ENCODE peak calls at places on chromosomes 1 and 21, in four cellular contexts. T is A673, P is left lung, H is activated B cell treated with CpG ODN at 0.5 μM for 24 hours. Z is an unnamed sample.

GRCh38 chr1:209657140-209657879 is 5.1 kb upstream of the LAMB3 start:
- DNase-seq in T (no peak), P (no peak), H (no peak), Z (no peak)

GRCh38 chr1:207487636-207488035 is 8.3 kb upstream of the CR1 start:
- DNase-seq in T (no peak), P (no peak), H (no peak), Z (no peak)

GRCh38 chr1:56954664-56955063 is 11.2 kb downstream of the C8B start:
- DNase-seq in T (no peak), P (no peak), H (no peak), Z (no peak)

GRCh38 chr1:198519639-198520501 is 20.6 kb downstream of the ATP6V1G3 start:
- DNase-seq in T (peak), P (no peak), H (no peak), Z (no peak)

GRCh38 chr1:152817309-152817708 is 5.5 kb downstream of the LCE1B start:
- DNase-seq in T (no peak), P (no peak), H (no peak), Z (no peak)

GRCh38 chr1:26854953-26855352 is 8.0 kb upstream of the SFN start:
- DNase-seq in T (no peak), P (no peak), H (no peak), Z (no peak)

GRCh38 chr1:232377494-232377770 is 252.5 kb downstream of the SIPA1L2 start:
- DNase-seq in T (peak), P (no peak), H (no peak), Z (no peak)

GRCh38 chr1:40313329-40313957 is 3.6 kb downstream of the COL9A2 start:
- DNase-seq in T (no peak), P (no peak), H (peak), Z (no peak)

GRCh38 chr1:78839704-78840277 is 166.7 kb downstream of the ADGRL4 start:
- DNase-seq in T (peak), P (no peak), H (no peak), Z (no peak)

GRCh38 chr1:159067699-159068621 is 8.6 kb downstream of the AIM2 start:
- DNase-seq in T (no peak), P (no peak), H (peak), Z (no peak)

GRCh38 chr1:46166521-46167462 is 8.1 kb upstream of the TSPAN1 start:
- DNase-seq in T (no peak), P (peak), H (peak), Z (no peak)

GRCh38 chr1:159090566-159091546 is 14.3 kb upstream of the AIM2 start:
- DNase-seq in T (no peak), P (no peak), H (no peak), Z (no peak)

GRCh38 chr1:156119503-156120209 is 5.1 kb downstream of the LMNA start:
- DNase-seq in T (peak), P (no peak), H (no peak), Z (no peak)

GRCh38 chr1:183195146-183195571 is 9.1 kb downstream of the LAMC2 start:
- DNase-seq in T (no peak), P (no peak), H (no peak), Z (no peak)

GRCh38 chr1:201582261-201582951 is 43.5 kb downstream of the NAV1 start:
- DNase-seq in T (no peak), P (no peak), H (no peak), Z (no peak)

GRCh38 chr1:184828369-184828717 is 73.7 kb upstream of the EDEM3 start:
- DNase-seq in T (no peak), P (no peak), H (no peak), Z (no peak)

GRCh38 chr1:200985481-200985880 is 38.0 kb downstream of the KIF21B start:
- DNase-seq in T (no peak), P (no peak), H (no peak), Z (no peak)

GRCh38 chr1:18557621-18558465 is 72.8 kb upstream of the PAX7 start:
- DNase-seq in T (peak), P (peak), H (no peak), Z (no peak)

DNA sequence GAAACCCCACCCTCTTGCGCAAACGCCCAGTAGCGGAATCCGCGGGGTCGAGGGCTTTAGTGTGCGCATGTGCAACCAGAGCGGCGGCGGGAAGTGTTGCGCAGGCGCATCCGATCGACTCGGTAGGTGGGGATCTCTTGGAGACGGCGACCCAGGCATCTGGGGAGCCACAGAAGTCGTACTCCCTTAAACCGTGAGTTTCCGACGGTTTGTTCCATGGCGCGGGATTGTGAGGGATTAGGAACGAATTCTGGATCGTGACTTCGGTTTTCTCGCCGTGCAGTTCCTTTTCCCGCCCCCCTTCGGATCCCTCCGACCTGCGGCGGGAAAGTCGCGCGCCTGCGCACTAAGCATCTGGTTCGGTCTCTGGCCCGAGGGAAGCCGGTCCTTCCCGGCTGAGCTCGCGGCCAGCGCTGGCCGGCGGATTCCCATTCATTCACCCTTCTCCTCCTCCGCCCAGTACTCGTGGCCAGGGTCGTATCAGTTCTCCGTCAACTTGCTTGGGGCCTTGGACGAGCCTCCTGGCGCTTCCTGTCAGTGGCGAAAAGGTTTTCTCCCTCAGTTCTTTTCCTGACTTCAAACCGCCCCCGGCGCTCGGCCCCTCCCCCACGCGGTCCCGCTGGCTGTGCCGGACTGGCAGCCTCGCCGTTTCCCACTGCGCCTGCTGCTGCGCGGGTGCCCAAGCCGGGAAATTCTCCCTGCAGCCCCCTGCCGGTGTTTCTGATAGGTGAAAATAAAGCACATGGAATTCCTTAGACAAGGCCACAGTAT is at the start of gene CDC7:
- DNase-seq in T (peak), P (peak), H (peak), Z (peak)
- TF ChIP-seq CTCF in T (peak), P (no peak), H (no peak), Z (peak)

DNA sequence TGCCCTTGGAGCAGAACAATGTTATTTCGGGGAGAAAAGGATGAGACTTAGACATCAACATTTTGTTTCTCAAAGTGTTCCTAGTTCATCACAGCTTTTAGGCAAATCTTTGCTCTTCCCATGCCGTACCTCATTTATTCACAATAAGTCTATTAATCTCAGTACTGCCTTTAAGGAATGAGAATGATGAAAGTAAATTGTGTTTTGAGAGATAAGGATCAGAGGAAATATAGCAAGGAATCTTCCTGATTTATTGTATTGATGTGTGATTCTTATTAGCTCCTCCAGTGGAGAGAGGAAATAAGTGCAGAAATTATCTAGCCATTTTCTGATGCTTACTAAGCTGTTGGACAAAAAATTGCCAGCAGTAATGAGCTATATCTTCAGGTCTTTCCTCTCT is 2.0 kb downstream of the POLR3C start:
- DNase-seq in T (no peak), P (no peak), H (no peak), Z (no peak)
- TF ChIP-seq CTCF in T (no peak), P (no peak), H (no peak), Z (no peak)

DNA sequence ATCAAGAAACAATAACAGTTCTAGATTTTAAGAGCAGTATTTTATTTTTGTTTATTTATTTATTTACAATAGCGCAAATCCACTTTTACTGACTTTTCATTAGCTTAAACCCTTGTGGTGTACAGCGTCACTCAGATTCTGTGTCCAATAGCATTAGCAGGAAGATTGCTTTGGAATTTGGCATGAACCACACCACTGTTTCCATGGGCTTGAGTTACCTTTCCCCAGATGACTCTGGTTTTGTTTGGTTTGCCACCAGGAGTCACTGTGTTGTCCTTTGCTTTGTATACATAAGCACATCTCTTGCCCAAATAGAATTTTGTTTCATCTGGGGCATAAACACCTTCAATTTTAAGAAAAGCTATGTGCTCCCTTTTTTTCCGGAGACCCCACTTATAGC is 25.9 kb upstream of the SNRPE start:
- DNase-seq in T (no peak), P (no peak), H (no peak), Z (no peak)
- TF ChIP-seq CTCF in T (peak), P (no peak), H (no peak), Z (no peak)

DNA sequence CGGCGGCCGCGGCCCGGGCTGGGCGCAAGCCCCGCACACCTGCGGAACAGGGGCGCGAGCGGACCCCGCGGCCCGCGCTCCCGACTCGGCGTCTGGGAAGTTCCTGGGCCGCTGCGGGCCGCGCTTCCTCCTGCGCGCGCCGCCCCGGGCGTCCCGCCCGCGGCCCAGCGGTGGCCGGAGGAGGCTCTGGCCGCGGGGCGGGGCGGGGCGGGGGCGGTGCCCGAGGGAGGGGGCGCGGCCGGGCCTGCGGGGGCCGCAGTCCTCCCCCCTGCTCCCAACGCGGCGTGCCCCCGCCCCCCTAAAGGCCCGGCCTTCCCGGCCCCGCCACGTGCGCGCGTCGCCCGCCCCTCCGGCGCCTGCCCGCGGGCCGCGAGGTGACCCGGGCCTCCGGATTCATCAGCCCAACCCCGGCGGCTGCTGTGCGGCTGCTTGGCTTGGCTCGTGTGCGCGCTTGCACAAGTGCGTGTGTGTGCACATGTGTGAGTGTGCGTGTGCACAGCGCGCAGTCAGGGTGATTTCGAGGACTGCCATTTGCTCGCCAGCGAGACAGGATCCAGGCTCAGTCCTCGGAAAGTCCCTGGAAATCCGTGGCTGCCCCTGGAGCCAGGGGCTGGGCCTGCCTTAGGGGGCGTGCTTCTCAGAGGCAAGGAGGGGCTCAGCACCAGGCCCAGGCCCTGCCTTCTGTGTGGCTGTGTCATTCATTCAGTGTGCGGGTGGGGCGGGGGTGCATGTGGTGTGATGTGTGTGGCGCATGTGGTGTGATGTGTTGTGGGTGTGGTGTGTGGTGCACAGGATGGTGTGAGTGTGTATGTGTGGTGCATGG is at the start of gene C2CD2:
- DNase-seq in T (peak), P (peak), H (no peak), Z (no peak)
- TF ChIP-seq CTCF in T (no peak), P (no peak), H (no peak), Z (no peak)

GRCh38 chr21:45875416-45875760 is 106.2 kb upstream of the COL6A1 start:
- DNase-seq in T (no peak), P (peak), H (no peak), Z (no peak)
- TF ChIP-seq CTCF in T (no peak), P (no peak), H (no peak), Z (no peak)

GRCh38 chr1:219173758-219174671 is at the start of gene LYPLAL1:
- DNase-seq in T (peak), P (peak), H (peak), Z (peak)
- TF ChIP-seq CTCF in T (peak), P (no peak), H (no peak), Z (no peak)

DNA sequence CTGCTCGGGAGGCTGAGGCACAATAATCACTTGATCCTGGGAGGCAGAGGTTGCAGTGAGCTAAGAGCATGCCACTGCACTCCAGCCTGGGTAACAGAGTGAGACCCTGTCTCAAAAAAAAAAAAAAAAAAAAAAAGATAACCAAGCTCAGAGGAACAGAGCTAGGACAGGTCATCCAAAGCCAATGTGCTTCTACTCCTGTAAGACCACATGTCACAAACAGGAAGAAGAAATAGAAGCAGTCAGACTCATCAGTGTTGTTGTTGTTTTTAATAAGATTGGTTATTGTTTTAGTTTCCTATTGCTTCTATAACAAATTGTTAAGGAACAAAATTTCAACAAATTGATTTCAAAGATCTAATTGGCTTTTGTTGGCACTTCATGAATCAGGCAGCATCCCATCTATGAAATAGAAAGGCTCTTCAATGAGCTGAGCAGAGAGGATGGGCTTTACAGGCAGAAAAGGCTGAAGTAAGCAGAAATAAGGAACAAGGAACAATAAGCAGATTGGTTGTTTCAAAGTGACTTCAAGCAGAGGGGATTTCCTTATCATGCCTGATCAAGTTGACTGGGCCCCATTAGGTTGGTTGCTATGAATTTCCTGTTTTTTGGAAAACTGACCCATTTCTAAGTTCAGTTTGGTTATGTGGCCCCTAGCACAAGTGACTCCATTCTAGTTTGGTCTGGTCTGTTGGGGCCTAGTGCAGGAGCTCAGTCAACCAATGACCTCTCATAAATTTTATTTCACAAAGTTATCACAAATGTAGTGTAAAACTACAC is 6.0 kb upstream of the AKNAD1 start:
- DNase-seq in T (no peak), P (no peak), H (no peak), Z (no peak)
- TF ChIP-seq CTCF in T (no peak), P (no peak), H (no peak), Z (no peak)

GRCh38 chr1:66343569-66344325 is 190.2 kb upstream of the SGIP1 start:
- DNase-seq in T (no peak), P (no peak), H (no peak), Z (no peak)
- TF ChIP-seq CTCF in T (peak), P (no peak), H (no peak), Z (no peak)